ENCODE peak calls at places on chromosome 18, in six cellular contexts. C is HepG2, D is HCT116, U is H1, H is K562, Q is SK-N-SH. Y is an unnamed sample.

GRCh38 chr18:9494778-9495302 is 19.5 kb downstream of the RALBP1 start:
- DNase-seq in U (no peak), D (no peak), H (no peak), C (no peak), Q (no peak), Y (no peak)

GRCh38 chr18:3947383-3947782 is 497.4 kb downstream of the TGIF1 start:
- DNase-seq in C (no peak), H (no peak), Q (no peak), D (no peak), U (no peak), Y (no peak)

GRCh38 chr18:2417861-2418610 is 153.3 kb downstream of the METTL4 start:
- DNase-seq in H (no peak), D (no peak), C (no peak), U (no peak), Q (no peak), Y (no peak)

GRCh38 chr18:7890078-7890477 is 323.0 kb downstream of the PTPRM start:
- DNase-seq in D (no peak), U (no peak), C (no peak), H (no peak), Q (no peak), Y (no peak)

GRCh38 chr18:25843791-25844190 is 246.6 kb downstream of the SS18 start:
- DNase-seq in H (no peak), Q (no peak), C (no peak), U (no peak), D (no peak), Y (no peak)

GRCh38 chr18:3584266-3584665 is 134.3 kb downstream of the TGIF1 start:
- DNase-seq in U (no peak), C (no peak), D (no peak), H (no peak), Q (no peak), Y (no peak)

GRCh38 chr18:30903566-30903965 is 139.0 kb downstream of the DSC3 start:
- DNase-seq in H (no peak), U (no peak), C (peak), D (peak), Q (no peak), Y (no peak)

GRCh38 chr18:10249270-10249669 is 205.2 kb upstream of the APCDD1 start:
- DNase-seq in D (no peak), Q (no peak), H (peak), U (peak), C (no peak), Y (no peak)

GRCh38 chr18:77572537-77572936 is 322.9 kb downstream of the GALR1 start:
- DNase-seq in D (no peak), Q (no peak), H (no peak), C (no peak), U (no peak), Y (no peak)

GRCh38 chr18:463442-464310 is 36.8 kb downstream of the COLEC12 start:
- DNase-seq in H (no peak), U (no peak), Q (no peak), D (no peak), C (no peak), Y (no peak)

GRCh38 chr18:24839991-24840390 is 379.6 kb downstream of the HRH4 start:
- DNase-seq in U (no peak), C (no peak), Q (no peak), D (no peak), H (no peak), Y (no peak)

GRCh38 chr18:61502472-61502871 is 169.2 kb downstream of the CDH20 start:
- DNase-seq in H (peak), U (no peak), C (peak), D (peak), Q (peak), Y (peak)

GRCh38 chr18:67766930-67767329 is 250.4 kb upstream of the DSEL start:
- DNase-seq in D (no peak), Q (no peak), U (no peak), C (no peak), H (no peak), Y (no peak)

GRCh38 chr18:6255121-6255742 is 159.5 kb downstream of the L3MBTL4 start:
- DNase-seq in D (no peak), H (no peak), U (no peak), C (no peak), Q (no peak), Y (no peak)

GRCh38 chr18:24397131-24397693 is 412 bp downstream of the OSBPL1A start:
- DNase-seq in U (no peak), Q (peak), H (no peak), D (peak), C (no peak), Y (no peak)

GRCh38 chr18:32613821-32614220 is 143.1 kb upstream of the GAREM1 start:
- DNase-seq in Q (no peak), D (no peak), U (no peak), C (no peak), H (no peak), Y (no peak)

GRCh38 chr18:55337908-55338521 is 250.0 kb downstream of the TCF4 start:
- DNase-seq in D (no peak), C (no peak), H (no peak), Q (no peak), U (no peak), Y (no peak)

GRCh38 chr18:9643549-9643948 is 29.2 kb upstream of the PPP4R1 start:
- DNase-seq in Q (no peak), C (peak), D (peak), H (no peak), U (peak), Y (peak)

GRCh38 chr18:54003195-54003594 is 221.3 kb downstream of the MBD2 start:
- DNase-seq in U (no peak), Q (no peak), D (no peak), C (no peak), H (no peak), Y (no peak)

GRCh38 chr18:62384610-62385097 is 59.5 kb downstream of the TNFRSF11A start:
- DNase-seq in C (no peak), H (no peak), D (no peak), Q (no peak), U (no peak), Y (no peak)

GRCh38 chr18:2237706-2238105 is 333.6 kb downstream of the METTL4 start:
- DNase-seq in U (no peak), C (no peak), H (no peak), D (no peak), Q (no peak), Y (no peak)

GRCh38 chr18:75962177-75962576 is 532.9 kb downstream of the ZNF516 start:
- DNase-seq in D (no peak), Q (no peak), U (no peak), H (no peak), C (no peak), Y (no peak)

GRCh38 chr18:304887-305529 is 37.2 kb upstream of the THOC1 start:
- DNase-seq in Q (no peak), U (no peak), D (no peak), C (no peak), H (no peak), Y (peak)

GRCh38 chr18:21656402-21656801 is 44.3 kb downstream of the SNRPD1 start:
- DNase-seq in U (no peak), H (no peak), C (no peak), Q (no peak), D (no peak), Y (no peak)

GRCh38 chr18:73790582-73790981 is 357.1 kb downstream of the FBXO15 start:
- DNase-seq in U (no peak), D (no peak), Q (no peak), C (no peak), H (no peak), Y (no peak)

GRCh38 chr18:46559296-46559695 is 97.7 kb downstream of the LOXHD1 start:
- DNase-seq in U (no peak), H (no peak), Q (no peak), C (no peak), D (no peak), Y (no peak)

GRCh38 chr18:68172842-68173549 is 541.9 kb downstream of the TMX3 start:
- DNase-seq in C (peak), Q (no peak), U (peak), H (no peak), D (no peak), Y (peak)

GRCh38 chr18:66645983-66646382 is 42.1 kb upstream of the CDH19 start:
- DNase-seq in Q (no peak), U (no peak), C (no peak), D (no peak), H (no peak), Y (no peak)

GRCh38 chr18:8639762-8640161 is 30.5 kb downstream of the RAB12 start:
- DNase-seq in U (no peak), H (no peak), D (no peak), C (no peak), Q (no peak), Y (no peak)

GRCh38 chr18:45998244-45998643 is 31.1 kb upstream of the EPG5 start:
- DNase-seq in H (peak), Q (no peak), U (no peak), C (no peak), D (no peak), Y (no peak)

GRCh38 chr18:3132700-3133099 is 87.1 kb downstream of the MYOM1 start:
- DNase-seq in D (no peak), U (no peak), Q (no peak), H (no peak), C (no peak), Y (no peak)

GRCh38 chr18:4058179-4058578 is 396.9 kb downstream of the DLGAP1 start:
- DNase-seq in Q (no peak), C (no peak), D (no peak), H (no peak), U (no peak), Y (no peak)

GRCh38 chr18:74252032-74252380 is 39.8 kb downstream of the CYB5A start:
- DNase-seq in D (no peak), U (no peak), H (no peak), Q (no peak), C (no peak), Y (no peak)

GRCh38 chr18:78192044-78192443 is 787.6 kb upstream of the SALL3 start:
- DNase-seq in Q (no peak), C (no peak), U (no peak), H (no peak), D (no peak), Y (peak)

GRCh38 chr18:44852216-44852615 is 171.5 kb downstream of the SETBP1 start:
- DNase-seq in U (no peak), C (no peak), Q (no peak), H (no peak), D (no peak), Y (no peak)
- TF ChIP-seq YY1 in U (no peak), C (no peak), Q (no peak), H (no peak), D (no peak), Y (no peak)

GRCh38 chr18:70288171-70288850 is 534 bp upstream of the SOCS6 start:
- DNase-seq in C (peak), H (peak), D (no peak), U (no peak), Q (no peak), Y (no peak)
- H3K4me3 ChIP-seq in C (peak), H (peak), D (peak), U (peak), Q (peak), Y (peak)

DNA sequence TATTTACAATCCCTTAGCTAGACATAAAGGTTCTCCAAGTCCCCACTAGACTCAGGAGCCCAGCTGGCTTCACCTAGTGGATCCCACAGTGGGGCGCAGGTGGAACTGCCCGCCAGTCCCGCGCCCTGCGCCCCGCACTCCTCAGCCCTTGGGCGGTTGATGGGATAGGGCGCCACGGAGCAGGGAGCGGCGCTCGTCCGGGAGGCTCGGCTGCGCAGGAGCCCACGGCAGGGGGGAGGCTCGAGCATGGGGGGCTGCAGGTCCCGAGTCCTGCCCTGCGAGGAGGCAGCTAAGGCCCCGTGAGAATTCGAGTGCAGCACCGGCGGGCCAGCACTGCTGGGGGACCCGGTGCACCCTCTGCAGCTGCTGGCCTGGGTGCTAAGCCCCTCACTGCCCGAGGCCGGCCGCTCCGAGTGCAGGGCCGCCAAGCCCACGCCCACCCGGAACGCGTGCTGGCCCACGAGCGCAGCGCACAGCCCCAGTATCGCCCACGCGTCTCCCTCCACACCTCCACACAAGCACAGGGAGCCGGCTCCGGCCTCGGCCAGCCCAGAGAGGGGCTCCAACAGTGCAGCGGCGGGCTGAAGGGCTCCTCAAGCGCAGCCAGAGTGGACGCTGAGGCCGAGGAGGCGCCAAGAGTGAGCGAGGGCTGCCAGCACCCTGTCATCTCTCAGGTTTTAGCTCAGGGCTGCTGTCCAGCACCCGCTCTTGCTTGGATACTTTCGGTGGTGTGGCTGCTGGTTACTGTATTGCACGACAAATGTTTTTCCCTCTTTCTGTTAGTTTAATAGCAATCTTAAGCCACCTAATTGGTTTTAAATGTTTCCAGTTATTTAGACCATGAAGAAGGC is 83.8 kb upstream of the LDLRAD4 start:
- DNase-seq in Q (no peak), H (no peak), C (no peak), U (no peak), D (no peak), Y (no peak)
- TF ChIP-seq YY1 in Q (no peak), H (no peak), C (no peak), U (no peak), D (no peak), Y (no peak)

GRCh38 chr18:49172246-49172645 is 221.5 kb upstream of the SMAD7 start:
- DNase-seq in D (no peak), H (no peak), Q (no peak), U (no peak), C (no peak), Y (no peak)

GRCh38 chr18:49177071-49177470 is 226.3 kb upstream of the SMAD7 start:
- DNase-seq in H (no peak), C (no peak), Q (no peak), U (no peak), D (no peak), Y (no peak)

GRCh38 chr18:49175476-49175875 is 224.7 kb upstream of the SMAD7 start:
- DNase-seq in Q (no peak), C (no peak), U (no peak), D (no peak), H (no peak), Y (no peak)

GRCh38 chr18:49175071-49175470 is 224.3 kb upstream of the SMAD7 start:
- DNase-seq in Q (no peak), U (no peak), D (no peak), C (no peak), H (no peak), Y (no peak)

GRCh38 chr18:49174478-49174877 is 223.7 kb upstream of the SMAD7 start:
- DNase-seq in H (no peak), C (no peak), Q (no peak), D (no peak), U (no peak), Y (no peak)
- H3K4me3 ChIP-seq in H (no peak), C (no peak), Q (no peak), D (no peak), U (no peak), Y (no peak)

GRCh38 chr18:36942264-36942663 is 113.3 kb downstream of the KIAA1328 start:
- DNase-seq in U (no peak), C (peak), Q (peak), H (peak), D (peak), Y (peak)
- TF ChIP-seq YY1 in U (no peak), C (no peak), Q (no peak), H (no peak), D (no peak), Y (no peak)

GRCh38 chr18:80035997-80036396 is 1.8 kb downstream of the RBFA start:
- DNase-seq in D (no peak), Q (no peak), U (no peak), H (peak), C (no peak), Y (no peak)
- H3K4me3 ChIP-seq in D (peak), Q (no peak), U (no peak), H (peak), C (peak), Y (no peak)

DNA sequence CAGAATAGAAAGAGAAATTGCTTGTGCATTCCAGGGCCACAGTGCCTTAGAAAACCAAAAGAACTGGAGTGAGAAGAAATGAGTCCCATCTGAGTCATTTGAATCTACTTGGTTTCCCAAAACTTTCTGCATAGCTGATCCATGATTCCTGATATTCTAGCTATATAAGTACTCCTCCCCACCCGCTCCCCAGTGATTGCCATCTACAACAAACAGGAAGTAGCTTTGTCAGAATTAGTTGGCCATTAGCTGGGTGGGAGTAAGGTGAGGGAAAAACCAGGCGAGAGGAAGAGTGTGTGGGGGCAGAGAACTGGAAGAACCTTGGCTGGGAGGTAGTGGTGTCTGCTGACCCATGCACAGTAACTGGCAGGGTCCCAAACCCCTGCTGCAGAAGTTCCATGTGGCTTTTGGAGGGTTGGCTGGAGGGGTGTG is 122.1 kb downstream of the ACAA2 start:
- DNase-seq in U (no peak), Q (no peak), D (peak), H (no peak), C (no peak), Y (no peak)
- TF ChIP-seq YY1 in U (no peak), Q (peak), D (no peak), H (no peak), C (no peak), Y (no peak)

GRCh38 chr18:34494359-34494696 is 215.8 kb upstream of the DTNA start:
- DNase-seq in D (no peak), C (peak), U (no peak), H (no peak), Q (no peak), Y (no peak)
- H3K4me3 ChIP-seq in D (no peak), C (peak), U (peak), H (no peak), Q (no peak), Y (peak)

Y was measured in NT2/D1.